ENCODE peak calls at places on chromosome 21, in four cellular contexts. One of them, this sample, is unnamed.

GRCh38 chr21:46119565-46120271 is 21.8 kb downstream of the COL6A2 start:
- DNase-seq in heart left ventricle: peak; percentile 23
- DNase-seq in PC-9: no peak
- DNase-seq in K562: no peak
- DNase-seq in this sample: peak; percentile 3

GRCh38 chr21:43969115-43969444 is 43.0 kb upstream of the TRAPPC10 start:
- DNase-seq in PC-9: no peak
- DNase-seq in heart left ventricle: no peak
- DNase-seq in K562: no peak
- DNase-seq in this sample: no peak

GRCh38 chr21:41247561-41247968 is 69.0 kb upstream of the FAM3B start:
- DNase-seq in PC-9: no peak
- DNase-seq in K562: no peak
- DNase-seq in heart left ventricle: no peak
- DNase-seq in this sample: peak; percentile 45

GRCh38 chr21:45014747-45015468 is 59.5 kb upstream of the ADARB1 start:
- DNase-seq in K562: no peak
- DNase-seq in heart left ventricle: no peak
- DNase-seq in PC-9: no peak
- DNase-seq in this sample: no peak

GRCh38 chr21:45980697-45981096 is 873 bp upstream of the COL6A1 start:
- DNase-seq in heart left ventricle: no peak
- DNase-seq in K562: no peak
- DNase-seq in PC-9: no peak
- DNase-seq in this sample: no peak

GRCh38 chr21:22421416-22422190 is 1423.4 kb downstream of the NCAM2 start:
- DNase-seq in K562: no peak
- DNase-seq in heart left ventricle: no peak
- DNase-seq in PC-9: no peak
- DNase-seq in this sample: no peak

GRCh38 chr21:41171210-41171609 is 3.2 kb downstream of the BACE2 start:
- DNase-seq in PC-9: peak; percentile 32
- DNase-seq in K562: no peak
- DNase-seq in heart left ventricle: peak; percentile 38
- DNase-seq in this sample: no peak

GRCh38 chr21:23542097-23542496 is 2065.2 kb downstream of the MRPL39 start:
- DNase-seq in PC-9: no peak
- DNase-seq in heart left ventricle: no peak
- DNase-seq in K562: no peak
- DNase-seq in this sample: no peak

GRCh38 chr21:38170705-38171682 is 85.8 kb upstream of the KCNJ15 start:
- DNase-seq in PC-9: no peak
- DNase-seq in K562: no peak
- DNase-seq in heart left ventricle: no peak
- DNase-seq in this sample: no peak

GRCh38 chr21:39687069-39687468 is 57.9 kb upstream of the IGSF5 start:
- DNase-seq in K562: no peak
- DNase-seq in PC-9: no peak
- DNase-seq in heart left ventricle: no peak
- DNase-seq in this sample: no peak

GRCh38 chr21:39452965-39453332 is 1.2 kb downstream of the SH3BGR start:
- DNase-seq in K562: no peak
- DNase-seq in PC-9: no peak
- DNase-seq in heart left ventricle: peak; percentile 35
- DNase-seq in this sample: no peak

GRCh38 chr21:26881504-26882228 is 36.5 kb upstream of the ADAMTS1 start:
- DNase-seq in PC-9: no peak
- DNase-seq in heart left ventricle: no peak
- DNase-seq in K562: no peak
- DNase-seq in this sample: no peak

GRCh38 chr21:44490816-44491215 is 35.5 kb downstream of the LRRC3 start:
- DNase-seq in K562: no peak
- DNase-seq in heart left ventricle: no peak
- DNase-seq in PC-9: no peak
- DNase-seq in this sample: no peak

GRCh38 chr21:25689226-25689625 is 45.5 kb downstream of the ATP5PF start:
- DNase-seq in PC-9: no peak
- DNase-seq in heart left ventricle: no peak
- DNase-seq in K562: no peak
- DNase-seq in this sample: no peak

GRCh38 chr21:28419110-28419509 is 573.6 kb downstream of the LTN1 start:
- DNase-seq in K562: no peak
- DNase-seq in heart left ventricle: no peak
- DNase-seq in PC-9: no peak
- DNase-seq in this sample: no peak

GRCh38 chr21:45874716-45875415 is 106.7 kb upstream of the COL6A1 start:
- DNase-seq in PC-9: no peak
- DNase-seq in heart left ventricle: peak; percentile 62
- DNase-seq in K562: no peak
- DNase-seq in this sample: no peak

GRCh38 chr21:33647560-33647959 is 5.3 kb downstream of the ITSN1 start:
- DNase-seq in PC-9: no peak
- DNase-seq in heart left ventricle: no peak
- DNase-seq in K562: no peak
- DNase-seq in this sample: no peak

GRCh38 chr21:32976791-32977190 is 48.9 kb upstream of the OLIG2 start:
- DNase-seq in PC-9: no peak
- DNase-seq in heart left ventricle: no peak
- DNase-seq in K562: no peak
- DNase-seq in this sample: no peak

GRCh38 chr21:17795084-17796036 is 23.8 kb downstream of the C21orf91 start:
- DNase-seq in PC-9: no peak
- DNase-seq in K562: no peak
- DNase-seq in heart left ventricle: no peak
- DNase-seq in this sample: no peak

GRCh38 chr21:38805282-38806152 is at the start of gene ETS2:
- DNase-seq in heart left ventricle: peak; percentile 95
- DNase-seq in K562: peak; percentile 94
- DNase-seq in PC-9: peak; percentile 83
- DNase-seq in this sample: peak; percentile 91

GRCh38 chr21:33266050-33266783 is at the start of gene IL10RB:
- DNase-seq in K562: peak; percentile 100
- DNase-seq in PC-9: peak; percentile 55
- DNase-seq in heart left ventricle: peak; percentile 76
- DNase-seq in this sample: peak; percentile 81

GRCh38 chr21:32135401-32136363 is 143.2 kb downstream of the MIS18A start:
- DNase-seq in heart left ventricle: no peak
- DNase-seq in K562: no peak
- DNase-seq in PC-9: no peak
- DNase-seq in this sample: no peak

GRCh38 chr21:41369105-41369914 is 7.5 kb downstream of the MX2 start:
- DNase-seq in heart left ventricle: peak; percentile 56
- DNase-seq in K562: no peak
- DNase-seq in PC-9: no peak
- DNase-seq in this sample: peak; percentile 65

GRCh38 chr21:21018841-21019240 is 20.6 kb downstream of the NCAM2 start:
- DNase-seq in PC-9: no peak
- DNase-seq in K562: no peak
- DNase-seq in heart left ventricle: no peak
- DNase-seq in this sample: no peak

GRCh38 chr21:39840373-39841097 is 26.7 kb upstream of the PCP4 start:
- DNase-seq in K562: no peak
- DNase-seq in heart left ventricle: peak; percentile 44
- DNase-seq in PC-9: no peak
- DNase-seq in this sample: no peak

GRCh38 chr21:38988211-38989096 is 182.7 kb downstream of the ETS2 start:
- DNase-seq in PC-9: no peak
- DNase-seq in K562: no peak
- DNase-seq in heart left ventricle: no peak
- DNase-seq in this sample: no peak

GRCh38 chr21:41558842-41559241 is 50.9 kb upstream of the TMPRSS2 start:
- DNase-seq in K562: no peak
- DNase-seq in heart left ventricle: no peak
- DNase-seq in PC-9: no peak
- DNase-seq in this sample: no peak

GRCh38 chr21:33388188-33388587 is 15.0 kb upstream of the IFNGR2 start:
- DNase-seq in PC-9: no peak
- DNase-seq in K562: no peak
- DNase-seq in heart left ventricle: no peak
- DNase-seq in this sample: no peak

GRCh38 chr21:31476551-31477120 is 132.6 kb upstream of the TIAM1 start:
- DNase-seq in heart left ventricle: no peak
- DNase-seq in K562: no peak
- DNase-seq in PC-9: no peak
- DNase-seq in this sample: no peak

GRCh38 chr21:44881586-44881939 is 8.1 kb upstream of the PTTG1IP start:
- DNase-seq in K562: no peak
- DNase-seq in heart left ventricle: peak; percentile 20
- DNase-seq in PC-9: no peak
- DNase-seq in this sample: peak; percentile 3

GRCh38 chr21:40143822-40144525 is 276.7 kb downstream of the PCP4 start:
- DNase-seq in PC-9: peak; percentile 28
- DNase-seq in K562: peak; percentile 62
- DNase-seq in heart left ventricle: no peak
- DNase-seq in this sample: peak; percentile 44

GRCh38 chr21:45353200-45353599 is 51.8 kb upstream of the COL18A1 start:
- DNase-seq in PC-9: no peak
- DNase-seq in heart left ventricle: no peak
- DNase-seq in K562: no peak
- DNase-seq in this sample: no peak

GRCh38 chr21:25983745-25984144 is 186.8 kb downstream of the APP start:
- DNase-seq in PC-9: no peak
- DNase-seq in K562: no peak
- DNase-seq in heart left ventricle: no peak
- DNase-seq in this sample: no peak

GRCh38 chr21:45574691-45575090 is 32.5 kb upstream of the SLC19A1 start:
- DNase-seq in heart left ventricle: no peak
- DNase-seq in K562: no peak
- DNase-seq in PC-9: no peak
- DNase-seq in this sample: no peak

GRCh38 chr21:17590443-17590842 is 22.3 kb downstream of the BTG3 start:
- DNase-seq in K562: no peak
- DNase-seq in heart left ventricle: no peak
- DNase-seq in PC-9: no peak
- DNase-seq in this sample: no peak

GRCh38 chr21:32413697-32414578 is 1.4 kb downstream of the EVA1C start:
- DNase-seq in heart left ventricle: no peak
- DNase-seq in K562: no peak
- DNase-seq in PC-9: no peak
- DNase-seq in this sample: no peak

GRCh38 chr21:39911286-39911685 is 44.0 kb downstream of the PCP4 start:
- DNase-seq in PC-9: no peak
- DNase-seq in K562: no peak
- DNase-seq in heart left ventricle: no peak
- DNase-seq in this sample: no peak

GRCh38 chr21:45997495-45998275 is 16.1 kb downstream of the COL6A1 start:
- DNase-seq in K562: no peak
- DNase-seq in heart left ventricle: peak; percentile 23
- DNase-seq in PC-9: no peak
- DNase-seq in this sample: peak; percentile 3

GRCh38 chr21:36113647-36114428 is 21.0 kb upstream of the CBR3 start:
- DNase-seq in K562: no peak
- DNase-seq in PC-9: peak; percentile 67
- DNase-seq in heart left ventricle: no peak
- DNase-seq in this sample: no peak
- H3K4me3 ChIP-seq in K562: no peak overlapping the region
- H3K4me3 ChIP-seq in PC-9: peak overlapping the region; percentile 63
- H3K4me3 ChIP-seq in heart left ventricle: no peak overlapping the region
- H3K4me3 ChIP-seq in this sample: no peak overlapping the region

GRCh38 chr21:34703566-34703965 is 34.8 kb downstream of the CLIC6 start:
- DNase-seq in K562: no peak
- DNase-seq in heart left ventricle: no peak
- DNase-seq in PC-9: no peak
- DNase-seq in this sample: no peak
- H3K27ac ChIP-seq in K562: no peak overlapping the region
- H3K27ac ChIP-seq in heart left ventricle: no peak overlapping the region
- H3K27ac ChIP-seq in PC-9: no peak overlapping the region
- H3K27ac ChIP-seq in this sample: peak overlapping the region; percentile 81

DNA sequence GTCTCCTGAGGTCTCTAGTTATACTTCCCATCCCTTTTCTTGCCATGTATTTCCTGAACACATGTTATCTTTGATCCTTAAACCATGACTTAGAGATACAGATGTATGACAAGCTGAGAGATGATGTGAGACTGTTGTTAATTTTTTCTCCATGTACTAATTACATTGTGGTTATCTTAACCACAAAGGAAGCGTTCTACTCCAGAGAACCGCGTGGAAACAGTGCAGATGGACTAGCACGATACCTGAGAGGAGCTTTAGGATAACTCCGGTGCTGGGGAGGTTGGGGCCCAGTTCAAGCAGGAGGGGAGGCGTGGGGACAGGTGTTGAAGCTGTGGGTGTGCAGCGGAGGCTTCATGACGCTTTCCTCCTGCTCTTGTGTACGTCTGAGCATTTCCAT is 17.5 kb downstream of the PDE9A start:
- DNase-seq in PC-9: no peak
- DNase-seq in heart left ventricle: no peak
- DNase-seq in K562: no peak
- DNase-seq in this sample: no peak
- H3K4me3 ChIP-seq in PC-9: no peak overlapping the region
- H3K4me3 ChIP-seq in heart left ventricle: no peak overlapping the region
- H3K4me3 ChIP-seq in K562: no peak overlapping the region
- H3K4me3 ChIP-seq in this sample: no peak overlapping the region

GRCh38 chr21:36863260-36863659 is 103.2 kb downstream of the HLCS start:
- DNase-seq in PC-9: no peak
- DNase-seq in heart left ventricle: no peak
- DNase-seq in K562: no peak
- DNase-seq in this sample: no peak

GRCh38 chr21:36866419-36866818 is 100.0 kb downstream of the HLCS start:
- DNase-seq in PC-9: no peak
- DNase-seq in heart left ventricle: no peak
- DNase-seq in K562: no peak
- DNase-seq in this sample: no peak

GRCh38 chr21:36861924-36862323 is 104.5 kb downstream of the HLCS start:
- DNase-seq in heart left ventricle: no peak
- DNase-seq in PC-9: no peak
- DNase-seq in K562: no peak
- DNase-seq in this sample: no peak

GRCh38 chr21:36867506-36867905 is 99.0 kb downstream of the HLCS start:
- DNase-seq in K562: no peak
- DNase-seq in PC-9: no peak
- DNase-seq in heart left ventricle: no peak
- DNase-seq in this sample: no peak

GRCh38 chr21:36864974-36865373 is 101.5 kb downstream of the HLCS start:
- DNase-seq in K562: no peak
- DNase-seq in heart left ventricle: no peak
- DNase-seq in PC-9: no peak
- DNase-seq in this sample: no peak
- H3K27ac ChIP-seq in K562: no peak overlapping the region
- H3K27ac ChIP-seq in heart left ventricle: no peak overlapping the region
- H3K27ac ChIP-seq in PC-9: no peak overlapping the region
- H3K27ac ChIP-seq in this sample: no peak overlapping the region

GRCh38 chr21:15742694-15743093 is 12.9 kb downstream of the USP25 start:
- DNase-seq in PC-9: no peak
- DNase-seq in heart left ventricle: no peak
- DNase-seq in K562: no peak
- DNase-seq in this sample: no peak

GRCh38 chr21:15740383-15740782 is 10.6 kb downstream of the USP25 start:
- DNase-seq in K562: no peak
- DNase-seq in heart left ventricle: no peak
- DNase-seq in PC-9: no peak
- DNase-seq in this sample: no peak

GRCh38 chr21:15743593-15743992 is 13.8 kb downstream of the USP25 start:
- DNase-seq in heart left ventricle: no peak
- DNase-seq in PC-9: no peak
- DNase-seq in K562: no peak
- DNase-seq in this sample: no peak

GRCh38 chr21:15741510-15741909 is 11.7 kb downstream of the USP25 start:
- DNase-seq in PC-9: no peak
- DNase-seq in heart left ventricle: no peak
- DNase-seq in K562: no peak
- DNase-seq in this sample: no peak

GRCh38 chr21:15742052-15742451 is 12.3 kb downstream of the USP25 start:
- DNase-seq in K562: peak; percentile 32
- DNase-seq in PC-9: no peak
- DNase-seq in heart left ventricle: peak; percentile 19
- DNase-seq in this sample: no peak
- H3K4me3 ChIP-seq in K562: no peak overlapping the region
- H3K4me3 ChIP-seq in PC-9: no peak overlapping the region
- H3K4me3 ChIP-seq in heart left ventricle: no peak overlapping the region
- H3K4me3 ChIP-seq in this sample: no peak overlapping the region

This sample was measured in heart right ventricle.